ENCODE peak calls at places on chromosomes 7 and 10, in ten cellular contexts. X, Y, H, M, S, J, E, R, W and Z are unnamed samples.

GRCh38 chr7:51369746-51370145 is 53.1 kb upstream of the COBL start:
- DNase-seq in X (no peak), Y (peak; percentile 55), H (no peak), M (no peak), S (peak; percentile 33), J (no peak), E (no peak), R (no peak), W (no peak), Z (no peak)

GRCh38 chr10:47257396-47258120 is 42.4 kb upstream of the GDF10 start:
- DNase-seq in X (peak; percentile 59), Y (peak; percentile 10), H (no peak), M (no peak), S (no peak), J (no peak), E (peak; percentile 65), R (no peak), W (no peak), Z (peak; percentile 68)

GRCh38 chr7:23349484-23350157 is 50.5 kb downstream of the MALSU1 start:
- DNase-seq in X (peak; percentile 93), Y (peak; percentile 91), H (no peak), M (no peak), S (no peak), J (no peak), E (peak; percentile 90), R (peak; percentile 93), W (no peak), Z (no peak)

GRCh38 chr10:69976795-69977546 is 75.7 kb upstream of the MACROH2A2 start:
- DNase-seq in X (no peak), Y (no peak), H (no peak), M (no peak), S (no peak), J (no peak), E (no peak), R (no peak), W (no peak), Z (no peak)

GRCh38 chr10:110474017-110474416 is 23.7 kb upstream of the DUSP5 start:
- DNase-seq in X (no peak), Y (no peak), H (no peak), M (no peak), S (no peak), J (no peak), E (no peak), R (no peak), W (no peak), Z (no peak)

GRCh38 chr7:112157072-112157471 is 49.1 kb downstream of the DOCK4 start:
- DNase-seq in X (peak; percentile 97), Y (peak; percentile 48), H (no peak), M (no peak), S (no peak), J (no peak), E (peak; percentile 62), R (no peak), W (no peak), Z (no peak)

GRCh38 chr10:100303724-100304319 is 17.3 kb upstream of the BLOC1S2 start:
- DNase-seq in X (peak; percentile 35), Y (peak; percentile 47), H (no peak), M (no peak), S (peak; percentile 55), J (no peak), E (peak; percentile 30), R (peak; percentile 32), W (no peak), Z (no peak)

GRCh38 chr7:747186-747585 is 20.1 kb upstream of the PRKAR1B start:
- DNase-seq in X (no peak), Y (no peak), H (no peak), M (no peak), S (no peak), J (no peak), E (no peak), R (no peak), W (no peak), Z (no peak)

DNA sequence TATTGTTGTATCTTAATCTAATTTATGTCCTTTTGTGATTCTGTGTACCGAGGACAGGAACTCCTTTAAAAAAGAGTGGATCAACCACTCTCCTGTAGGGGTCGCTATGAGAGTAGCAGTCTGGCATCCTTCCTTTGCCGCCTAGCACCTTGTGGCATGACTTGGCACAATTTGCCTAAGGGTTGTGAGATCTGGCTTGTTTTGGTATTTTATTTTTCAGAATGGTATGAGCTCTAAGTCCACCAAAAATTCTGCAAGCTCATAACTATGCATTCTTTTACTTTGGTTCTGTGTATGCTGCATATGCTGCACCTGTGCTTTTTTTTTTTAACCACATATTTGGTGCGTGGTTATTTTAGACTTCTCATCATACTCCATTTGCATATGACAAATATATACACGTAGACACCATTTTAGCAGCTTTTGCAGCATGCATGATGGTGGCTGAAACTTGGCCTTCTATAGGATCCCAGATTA is 112.8 kb downstream of the CDK14 start:
- DNase-seq in X (peak; percentile 32), Y (peak; percentile 67), H (no peak), M (no peak), S (peak; percentile 41), J (no peak), E (no peak), R (peak; percentile 38), W (no peak), Z (no peak)
- H3K4me3 ChIP-seq in X (no peak overlapping the region), Y (no peak overlapping the region), H (no peak overlapping the region), M (no peak overlapping the region), S (no peak overlapping the region), J (no peak overlapping the region), E (no peak overlapping the region), R (no peak overlapping the region), W (no peak overlapping the region), Z (no peak overlapping the region)

GRCh38 chr10:103822052-103822716 is 33.2 kb downstream of the SH3PXD2A start:
- DNase-seq in X (no peak), Y (no peak), H (no peak), M (no peak), S (no peak), J (no peak), E (no peak), R (no peak), W (no peak), Z (no peak)

GRCh38 chr10:103820101-103821062 is 35.0 kb downstream of the SH3PXD2A start:
- DNase-seq in X (peak; percentile 84), Y (no peak), H (no peak), M (peak; percentile 88), S (no peak), J (peak; percentile 57), E (peak; percentile 60), R (no peak), W (no peak), Z (no peak)

GRCh38 chr10:103824281-103824680 is 31.1 kb downstream of the SH3PXD2A start:
- DNase-seq in X (no peak), Y (no peak), H (no peak), M (no peak), S (no peak), J (no peak), E (no peak), R (no peak), W (no peak), Z (no peak)

GRCh38 chr10:103823706-103824272 is 31.6 kb downstream of the SH3PXD2A start:
- DNase-seq in X (no peak), Y (no peak), H (no peak), M (no peak), S (no peak), J (no peak), E (no peak), R (no peak), W (no peak), Z (no peak)

DNA sequence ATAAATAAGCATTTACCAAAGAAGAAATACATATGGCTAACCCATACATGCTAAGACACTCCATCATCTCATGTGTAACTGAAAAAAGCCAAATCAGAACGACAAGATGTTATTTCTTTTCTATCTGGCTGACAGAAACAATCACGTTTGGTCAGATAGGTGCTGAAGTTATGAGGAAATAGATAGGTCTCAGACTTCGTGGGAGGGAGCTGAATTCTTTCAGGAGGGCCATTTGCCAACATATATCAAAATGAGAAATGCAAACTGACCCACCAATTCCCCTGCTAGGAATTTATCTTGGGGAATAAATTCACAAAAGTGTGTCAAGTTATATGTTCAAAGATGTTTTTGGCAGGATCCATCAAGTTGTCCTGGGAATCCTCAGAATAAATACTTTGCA is 32.6 kb downstream of the SH3PXD2A start:
- DNase-seq in X (peak; percentile 16), Y (no peak), H (no peak), M (no peak), S (no peak), J (no peak), E (no peak), R (no peak), W (no peak), Z (no peak)
- H3K4me1 ChIP-seq in X (peaks cover 12% of the 10 kb centered on the region), Y (peaks cover 5% of the 10 kb centered on the region), H (no peaks in the 10 kb centered on the region), M (peaks cover 77% of the 10 kb centered on the region), S (peaks cover 27% of the 10 kb centered on the region), J (peaks cover 52% of the 10 kb centered on the region), E (peaks cover 19% of the 10 kb centered on the region), R (peaks cover 3% of the 10 kb centered on the region), W (peaks cover 22% of the 10 kb centered on the region), Z (no peaks in the 10 kb centered on the region)

GRCh38 chr10:84371944-84372343 is 43.6 kb downstream of the CCSER2 start:
- DNase-seq in X (no peak), Y (no peak), H (no peak), M (no peak), S (no peak), J (no peak), E (no peak), R (no peak), W (no peak), Z (no peak)

GRCh38 chr10:84367256-84367655 is 38.9 kb downstream of the CCSER2 start:
- DNase-seq in X (no peak), Y (no peak), H (no peak), M (no peak), S (no peak), J (no peak), E (no peak), R (no peak), W (no peak), Z (no peak)

GRCh38 chr10:84370268-84370667 is 41.9 kb downstream of the CCSER2 start:
- DNase-seq in X (no peak), Y (peak; percentile 70), H (no peak), M (no peak), S (peak; percentile 17), J (no peak), E (no peak), R (no peak), W (no peak), Z (no peak)

GRCh38 chr10:84366041-84366440 is 37.7 kb downstream of the CCSER2 start:
- DNase-seq in X (no peak), Y (no peak), H (no peak), M (no peak), S (no peak), J (no peak), E (no peak), R (no peak), W (no peak), Z (no peak)

DNA sequence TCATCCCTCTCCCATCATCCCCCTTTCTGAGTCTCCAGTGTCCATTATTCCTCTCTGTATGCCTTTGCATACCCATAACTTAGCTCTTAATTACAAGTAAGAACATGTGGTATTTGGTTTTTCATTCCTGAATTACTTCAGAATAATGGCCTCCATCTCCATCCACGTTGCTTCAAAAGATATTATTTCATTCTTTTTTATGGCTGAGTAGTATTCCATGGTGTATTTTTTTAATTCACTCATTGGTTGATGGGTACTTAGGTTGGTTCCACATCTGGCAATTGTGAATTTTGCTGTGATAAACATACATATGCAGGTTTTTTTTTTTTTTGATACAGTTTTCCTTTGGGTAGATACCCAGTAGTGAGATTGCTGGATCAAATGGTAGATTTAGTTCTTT is 40.4 kb downstream of the CCSER2 start:
- DNase-seq in X (no peak), Y (no peak), H (no peak), M (no peak), S (no peak), J (no peak), E (no peak), R (no peak), W (no peak), Z (no peak)
- H3K4me3 ChIP-seq in X (no peak overlapping the region), Y (no peak overlapping the region), H (no peak overlapping the region), M (no peak overlapping the region), S (no peak overlapping the region), J (no peak overlapping the region), E (no peak overlapping the region), R (no peak overlapping the region), W (no peak overlapping the region), Z (no peak overlapping the region)

GRCh38 chr7:33771422-33771821 is 133.9 kb upstream of the BMPER start:
- DNase-seq in X (no peak), Y (no peak), H (no peak), M (no peak), S (no peak), J (no peak), E (no peak), R (no peak), W (no peak), Z (no peak)
- H3K4me1 ChIP-seq in X (no peaks in the 10 kb centered on the region), Y (peaks cover 16% of the 10 kb centered on the region), H (no peaks in the 10 kb centered on the region), M (peaks cover 11% of the 10 kb centered on the region), S (no peaks in the 10 kb centered on the region), J (peaks cover 15% of the 10 kb centered on the region), E (no peaks in the 10 kb centered on the region), R (no peaks in the 10 kb centered on the region), W (no peaks in the 10 kb centered on the region), Z (no peaks in the 10 kb centered on the region)